ENCODE peak calls at places on chromosomes 13 and 19, in nine cellular contexts. N is cardiac fibroblast, H is foreskin fibroblast, F is DND-41, L is colonic mucosa, R is body of pancreas, K is K562, A is astrocyte of the spinal cord, U is fibroblast of pulmonary artery. G is an unnamed sample.

GRCh38 chr13:111958612-111959395 is 108.1 kb upstream of the SOX1 start:
- DNase-seq in N (no peak), F (no peak), R (no peak), A (no peak), U (no peak), L (no peak), H (no peak), K (no peak), G (no peak)

GRCh38 chr19:3020321-3020960 is 8.6 kb downstream of the TLE2 start:
- DNase-seq in L (no peak), A (no peak), H (no peak), N (no peak), U (no peak), F (no peak), K (no peak), R (no peak), G (no peak)

GRCh38 chr19:58551577-58552471 is 3.1 kb downstream of the CHMP2A start:
- DNase-seq in F (peak), A (no peak), L (no peak), K (no peak), H (no peak), U (no peak), R (no peak), N (no peak), G (no peak)

GRCh38 chr13:39327080-39327479 is 275.9 kb downstream of the LHFPL6 start:
- DNase-seq in N (no peak), H (no peak), A (no peak), L (no peak), K (no peak), R (no peak), U (no peak), F (no peak), G (no peak)

GRCh38 chr13:90454002-90454636 is 893.4 kb upstream of the MIR17HG start:
- DNase-seq in K (no peak), F (no peak), N (no peak), A (no peak), H (no peak), U (no peak), L (no peak), R (no peak), G (no peak)

GRCh38 chr19:17503240-17503639 is 8.2 kb upstream of the PGLS start:
- DNase-seq in U (no peak), H (no peak), A (no peak), F (no peak), L (no peak), N (no peak), K (no peak), R (no peak), G (no peak)

GRCh38 chr19:660793-661426 is 2.1 kb downstream of the RNF126 start:
- DNase-seq in K (no peak), L (peak), N (no peak), H (no peak), R (no peak), F (no peak), A (no peak), U (no peak), G (no peak)

GRCh38 chr13:44116562-44117315 is 237.0 kb downstream of the LACC1 start:
- DNase-seq in R (no peak), A (no peak), K (no peak), N (peak), U (peak), F (peak), H (peak), L (no peak), G (peak)

GRCh38 chr19:39237200-39238184 is 7.3 kb downstream of the IFNL3 start:
- DNase-seq in A (no peak), F (peak), K (peak), H (peak), L (peak), U (no peak), R (peak), N (no peak), G (no peak)

GRCh38 chr13:79382545-79383275 is 23.3 kb downstream of the RBM26 start:
- DNase-seq in A (no peak), R (no peak), H (no peak), L (no peak), F (no peak), N (no peak), K (no peak), U (no peak), G (no peak)

GRCh38 chr13:49248433-49249002 is 793 bp downstream of the CDADC1 start:
- DNase-seq in H (peak), K (no peak), F (no peak), R (no peak), A (peak), L (no peak), N (peak), U (no peak), G (peak)

GRCh38 chr13:88526186-88526852 is 855.1 kb downstream of the SLITRK5 start:
- DNase-seq in L (no peak), U (no peak), K (no peak), R (no peak), A (no peak), N (no peak), H (no peak), F (no peak), G (no peak)

GRCh38 chr19:51799311-51799997 is 4.5 kb downstream of the FPR3 start:
- DNase-seq in H (peak), K (peak), N (peak), F (no peak), L (peak), U (peak), R (peak), A (peak), G (peak)

GRCh38 chr13:112968380-112968909 is 569 bp upstream of the MCF2L start:
- DNase-seq in L (peak), N (no peak), F (peak), A (no peak), H (no peak), K (no peak), R (peak), U (no peak), G (no peak)

GRCh38 chr19:41373993-41374392 is 2.3 kb upstream of the TMEM91 start:
- DNase-seq in N (peak), L (peak), A (peak), F (no peak), H (peak), U (peak), R (peak), K (no peak), G (peak)

GRCh38 chr13:21625366-21625765 is 21.4 kb upstream of the MICU2 start:
- DNase-seq in H (peak), N (peak), L (peak), A (peak), R (peak), F (peak), U (peak), K (no peak), G (peak)

GRCh38 chr19:48631254-48631653 is 5.9 kb downstream of the DBP start:
- DNase-seq in U (no peak), H (no peak), L (no peak), N (no peak), K (no peak), A (no peak), F (peak), R (no peak), G (no peak)

GRCh38 chr19:3075605-3076431 is 13.5 kb upstream of the TLE5 start:
- DNase-seq in N (no peak), A (no peak), H (peak), F (peak), K (peak), R (peak), L (peak), U (no peak), G (no peak)

DNA sequence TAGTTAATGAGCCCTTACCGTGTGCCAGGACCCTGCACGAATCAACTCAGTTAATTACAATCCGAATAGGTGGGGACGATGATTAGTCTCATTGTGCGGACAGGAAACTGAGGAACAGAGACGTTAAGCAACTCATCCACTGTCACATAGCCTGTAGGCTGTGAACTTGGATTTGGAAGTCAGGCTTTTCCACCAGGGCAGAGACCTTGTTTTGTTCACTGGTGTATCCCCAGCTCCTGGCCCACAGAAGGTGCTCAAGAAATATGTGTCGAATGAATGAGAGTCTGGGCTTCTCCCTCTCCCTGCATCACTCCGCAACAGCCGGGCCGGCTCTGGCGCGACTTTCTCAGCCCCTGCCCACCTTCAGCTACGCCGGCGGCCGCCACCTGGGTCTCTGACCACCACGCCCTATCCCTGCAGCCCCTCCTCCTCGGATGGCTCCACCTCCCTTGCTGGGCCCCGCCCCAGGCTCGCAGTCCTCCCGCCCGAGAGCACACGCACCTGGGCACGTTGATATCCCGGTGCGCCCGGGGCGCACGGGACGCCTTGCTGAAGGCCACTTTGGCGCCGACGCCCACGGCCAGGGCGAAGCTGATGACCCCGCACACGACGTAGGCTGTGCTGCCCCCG is 1.3 kb downstream of the SHISA7 start:
- DNase-seq in L (no peak), U (no peak), H (no peak), K (peak), R (no peak), A (no peak), N (no peak), F (no peak), G (no peak)
- H3K4me3 ChIP-seq in L (no peak), U (no peak), H (no peak), K (peak), R (no peak), A (no peak), N (no peak), F (no peak), G (no peak)

GRCh38 chr19:47275866-47276461 is 1.3 kb downstream of the INAFM1 start:
- DNase-seq in A (peak), R (peak), N (peak), K (no peak), F (no peak), L (no peak), H (peak), U (peak), G (peak)

GRCh38 chr19:47284324-47284899 is 9.7 kb downstream of the INAFM1 start:
- DNase-seq in A (peak), F (peak), L (peak), K (peak), U (peak), N (peak), H (peak), R (peak), G (peak)

GRCh38 chr19:47283405-47284059 is 8.8 kb downstream of the INAFM1 start:
- DNase-seq in F (no peak), R (no peak), K (no peak), N (no peak), L (no peak), A (no peak), H (no peak), U (no peak), G (no peak)

GRCh38 chr19:47274891-47275865 is 493 bp downstream of the INAFM1 start:
- DNase-seq in R (peak), A (peak), L (no peak), F (peak), K (no peak), U (peak), N (peak), H (peak), G (peak)

DNA sequence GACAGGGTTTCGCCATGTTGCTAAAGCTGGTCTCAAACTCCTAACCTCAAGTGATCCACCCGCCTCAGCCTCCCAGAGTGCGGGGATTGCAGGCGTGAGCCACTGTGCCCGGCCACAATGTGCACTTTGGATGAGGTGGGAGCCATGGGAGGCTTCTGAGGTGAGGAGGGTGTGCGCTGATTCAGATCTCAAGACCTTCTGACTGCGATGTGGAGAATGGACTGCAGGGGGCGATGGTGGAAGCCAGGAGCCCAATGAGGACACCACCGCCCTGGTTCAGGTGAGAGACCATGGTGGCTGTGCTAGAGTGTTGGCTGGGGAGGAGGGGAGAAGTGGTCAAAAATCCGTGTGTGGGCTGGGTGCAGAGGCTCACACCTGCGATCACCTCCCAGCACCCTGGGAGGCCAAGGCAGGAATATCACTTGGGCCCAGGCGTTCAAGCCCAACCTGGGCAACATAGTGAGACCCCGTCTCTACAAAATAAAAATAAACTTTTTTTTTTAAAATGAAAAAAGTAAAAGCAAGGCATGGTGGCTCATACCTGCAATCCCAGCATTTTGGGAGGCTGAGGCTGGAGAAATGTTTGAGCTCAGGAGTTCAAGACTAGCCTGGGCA is 5.6 kb downstream of the INAFM1 start:
- DNase-seq in H (peak), R (no peak), N (no peak), F (peak), A (no peak), K (peak), U (peak), L (no peak), G (peak)
- TF ChIP-seq CTCF in H (peak), R (peak), N (peak), F (peak), A (peak), K (peak), U (peak), L (peak), G (peak)

GRCh38 chr19:55348317-55349034 is 6.0 kb downstream of the COX6B2 start:
- DNase-seq in N (no peak), K (no peak), A (no peak), L (no peak), U (no peak), F (no peak), R (no peak), H (no peak), G (no peak)
- H3K4me3 ChIP-seq in N (no peak), K (no peak), A (no peak), L (no peak), U (no peak), F (no peak), R (no peak), H (no peak), G (no peak)

DNA sequence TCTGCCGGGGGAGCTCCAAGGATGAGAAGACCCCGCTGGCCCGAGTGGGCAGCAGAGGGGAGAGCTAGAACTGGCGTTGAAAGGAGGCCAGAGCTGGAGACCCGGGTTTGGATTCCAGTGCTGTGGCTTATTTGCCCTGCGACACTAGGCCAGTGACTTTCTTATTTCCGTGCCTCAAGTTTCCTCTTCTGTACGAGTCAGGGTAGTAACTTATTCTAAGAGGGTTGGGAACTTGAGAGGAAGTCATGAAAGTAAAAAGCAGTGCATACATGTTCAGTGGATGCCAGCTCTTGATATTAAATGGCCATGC is 670 bp downstream of the FAM32A start:
- DNase-seq in F (no peak), A (no peak), H (no peak), U (no peak), K (no peak), N (no peak), R (no peak), L (no peak), G (peak)
- TF ChIP-seq CTCF in F (peak), A (peak), H (peak), U (peak), K (peak), N (peak), R (peak), L (no peak), G (no peak)

GRCh38 chr19:20167020-20167644 is at the start of gene ZNF486:
- DNase-seq in K (peak), A (peak), F (peak), U (peak), R (peak), L (peak), H (peak), N (peak), G (peak)
- H3K4me3 ChIP-seq in K (peak), A (peak), F (peak), U (peak), R (peak), L (peak), H (peak), N (peak), G (peak)

DNA sequence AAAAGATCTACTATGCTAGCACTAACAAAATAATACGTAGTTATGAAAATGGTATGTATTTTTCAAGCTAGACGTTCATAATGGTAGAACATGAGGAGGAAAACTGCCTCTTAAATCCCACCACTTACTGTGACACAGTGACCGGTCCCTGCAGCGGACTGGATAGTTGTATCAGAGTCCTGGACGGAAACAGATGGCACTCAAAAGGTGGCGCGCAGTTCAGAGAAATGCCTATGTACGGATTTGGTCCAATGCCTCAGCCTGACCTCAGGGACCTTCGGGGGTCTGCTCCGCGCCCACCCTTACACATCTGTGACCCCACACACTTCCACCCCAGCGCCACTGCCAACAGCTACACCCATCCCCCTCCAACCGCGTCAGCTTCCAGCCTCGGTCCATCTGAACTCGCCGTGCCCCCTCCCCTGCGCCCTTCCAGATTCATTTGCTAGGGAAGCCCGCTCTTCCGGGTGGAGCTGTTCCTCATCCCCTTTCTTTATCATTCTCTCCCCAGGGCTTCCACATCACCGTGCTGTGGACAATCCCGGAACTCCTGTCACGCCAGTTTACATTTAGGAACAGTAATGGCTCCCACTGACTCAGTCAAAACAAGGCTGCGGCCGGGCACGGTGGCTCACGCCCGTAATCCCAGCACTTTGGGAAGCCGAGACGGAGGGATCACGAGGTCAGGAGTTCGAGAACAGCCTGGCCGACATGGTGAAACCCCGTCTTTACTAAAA is 794 bp upstream of the LENG8 start:
- DNase-seq in A (peak), R (peak), F (peak), L (peak), U (peak), H (peak), K (peak), N (peak), G (peak)
- TF ChIP-seq CTCF in A (peak), R (no peak), F (no peak), L (no peak), U (no peak), H (no peak), K (no peak), N (no peak), G (no peak)

GRCh38 chr13:33105387-33106005 is 89.3 kb downstream of the KL start:
- DNase-seq in A (no peak), R (peak), H (no peak), L (no peak), N (no peak), F (no peak), U (no peak), K (no peak), G (no peak)
- H3K4me3 ChIP-seq in A (no peak), R (no peak), H (no peak), L (no peak), N (no peak), F (no peak), U (no peak), K (no peak), G (no peak)